ENCODE peak calls at places on chromosome 5, in eight cellular contexts. V is iPS-NIHi11, I is astrocyte of the cerebellum, H is heart right ventricle, Q is SJSA1, P is SK-N-SH, J is fibroblast of pulmonary artery, X is germinal center. A is an unnamed sample.

GRCh38 chr5:135608761-135609443 is 30.1 kb upstream of the CXCL14 start:
- DNase-seq in V (no peak), I (no peak), H (no peak), Q (no peak), P (no peak), J (no peak), X (no peak), A (no peak)

GRCh38 chr5:151770383-151771258 is 1.1 kb upstream of the G3BP1 start:
- DNase-seq in V (peak), I (peak), H (peak), Q (no peak), P (peak), J (peak), X (peak), A (peak)

GRCh38 chr5:128836571-128836970 is 128.7 kb upstream of the SLC27A6 start:
- DNase-seq in V (no peak), I (no peak), H (no peak), Q (no peak), P (no peak), J (no peak), X (no peak), A (no peak)

GRCh38 chr5:10789021-10789420 is 28.0 kb upstream of the DAP start:
- DNase-seq in V (no peak), I (peak), H (peak), Q (peak), P (no peak), J (peak), X (no peak), A (no peak)

GRCh38 chr5:108481355-108481931 is 99.5 kb upstream of the FBXL17 start:
- DNase-seq in V (peak), I (peak), H (peak), Q (peak), P (peak), J (peak), X (no peak), A (peak)

GRCh38 chr5:34488984-34489383 is 167.1 kb upstream of the RAI14 start:
- DNase-seq in V (no peak), I (no peak), H (no peak), Q (no peak), P (no peak), J (no peak), X (no peak), A (no peak)

GRCh38 chr5:39543335-39543734 is 118.6 kb upstream of the DAB2 start:
- DNase-seq in V (no peak), I (no peak), H (no peak), Q (peak), P (no peak), J (no peak), X (no peak), A (no peak)

GRCh38 chr5:59640411-59640810 is 253.1 kb downstream of the PDE4D start:
- DNase-seq in V (no peak), I (no peak), H (no peak), Q (no peak), P (no peak), J (peak), X (no peak), A (peak)

GRCh38 chr5:5306696-5307095 is 115.8 kb upstream of the ICE1 start:
- DNase-seq in V (no peak), I (peak), H (no peak), Q (peak), P (no peak), J (no peak), X (no peak), A (no peak)

GRCh38 chr5:32753765-32754164 is 42.6 kb downstream of the NPR3 start:
- DNase-seq in V (no peak), I (no peak), H (no peak), Q (no peak), P (no peak), J (peak), X (no peak), A (no peak)

GRCh38 chr5:95823738-95824609 is 1.4 kb upstream of the GLRX start:
- DNase-seq in V (peak), I (peak), H (peak), Q (peak), P (no peak), J (peak), X (no peak), A (no peak)

GRCh38 chr5:118698774-118699173 is 289.6 kb downstream of the DTWD2 start:
- DNase-seq in V (peak), I (no peak), H (no peak), Q (no peak), P (no peak), J (no peak), X (no peak), A (no peak)

GRCh38 chr5:141623197-141623596 is 4.4 kb upstream of the DIAPH1 start:
- DNase-seq in V (no peak), I (no peak), H (no peak), Q (peak), P (no peak), J (no peak), X (peak), A (no peak)

GRCh38 chr5:112534067-112534466 is 115.0 kb upstream of the EPB41L4A start:
- DNase-seq in V (no peak), I (no peak), H (no peak), Q (no peak), P (no peak), J (no peak), X (no peak), A (no peak)

GRCh38 chr5:4947899-4948556 is 192.1 kb upstream of the ADAMTS16 start:
- DNase-seq in V (no peak), I (no peak), H (no peak), Q (no peak), P (no peak), J (no peak), X (no peak), A (no peak)

GRCh38 chr5:52725065-52725746 is 62.5 kb upstream of the ITGA1 start:
- DNase-seq in V (no peak), I (no peak), H (peak), Q (no peak), P (no peak), J (peak), X (no peak), A (peak)

GRCh38 chr5:112419050-112419595 is at the start of gene EPB41L4A:
- DNase-seq in V (peak), I (no peak), H (peak), Q (peak), P (peak), J (peak), X (peak), A (peak)

GRCh38 chr5:31137676-31138075 is 55.8 kb upstream of the CDH6 start:
- DNase-seq in V (no peak), I (no peak), H (no peak), Q (no peak), P (no peak), J (no peak), X (no peak), A (no peak)

GRCh38 chr5:103232393-103232999 is 26.1 kb upstream of the MACIR start:
- DNase-seq in V (peak), I (peak), H (peak), Q (no peak), P (peak), J (peak), X (peak), A (peak)

GRCh38 chr5:135156715-135157404 is 122.8 kb upstream of the PITX1 start:
- DNase-seq in V (no peak), I (no peak), H (no peak), Q (no peak), P (no peak), J (no peak), X (no peak), A (no peak)

A was measured in BE2C.